ENCODE peak calls at places on chromosome 21, in seven cellular contexts. R is tibial artery, V is lower lobe of right lung, E is left ventricle myocardium inferior, G is psoas muscle, C is fibroblast of lung, M is HCT116. L is an unnamed sample.

GRCh38 chr21:15730484-15731242 is 881 bp downstream of the USP25 start:
- DNase-seq in R (no peak), V (no peak), E (no peak), G (no peak), C (no peak), M (no peak), L (no peak)

GRCh38 chr21:30227633-30228404 is 11.9 kb upstream of the CLDN8 start:
- DNase-seq in R (no peak), V (no peak), E (no peak), G (no peak), C (peak; percentile 82), M (no peak), L (no peak)

GRCh38 chr21:42975886-42976608 is 1.7 kb downstream of the PKNOX1 start:
- DNase-seq in R (no peak), V (no peak), E (no peak), G (no peak), C (no peak), M (no peak), L (no peak)

GRCh38 chr21:16046625-16047340 is 317.0 kb downstream of the USP25 start:
- DNase-seq in R (no peak), V (no peak), E (no peak), G (no peak), C (peak; percentile 54), M (no peak), L (no peak)

GRCh38 chr21:38166214-38166547 is 90.6 kb upstream of the KCNJ15 start:
- DNase-seq in R (no peak), V (no peak), E (no peak), G (no peak), C (no peak), M (no peak), L (no peak)

GRCh38 chr21:43609501-43610340 is 49.6 kb downstream of the HSF2BP start:
- DNase-seq in R (peak; percentile 72), V (no peak), E (no peak), G (no peak), C (peak; percentile 82), M (no peak), L (no peak)

GRCh38 chr21:25960423-25960822 is 210.1 kb downstream of the APP start:
- DNase-seq in R (no peak), V (no peak), E (no peak), G (no peak), C (no peak), M (no peak), L (no peak)

GRCh38 chr21:15744926-15745325 is 15.1 kb downstream of the USP25 start:
- DNase-seq in R (no peak), V (no peak), E (no peak), G (no peak), C (no peak), M (no peak), L (no peak)

GRCh38 chr21:26267389-26267788 is 96.8 kb upstream of the APP start:
- DNase-seq in R (no peak), V (no peak), E (no peak), G (no peak), C (no peak), M (no peak), L (no peak)

GRCh38 chr21:16194851-16195251 is 465.1 kb downstream of the USP25 start:
- DNase-seq in R (no peak), V (no peak), E (no peak), G (no peak), C (peak; percentile 55), M (no peak), L (no peak)

GRCh38 chr21:31741116-31741515 is 9.2 kb upstream of the SCAF4 start:
- DNase-seq in R (no peak), V (no peak), E (no peak), G (no peak), C (no peak), M (no peak), L (no peak)

GRCh38 chr21:39972471-39972870 is 105.2 kb downstream of the PCP4 start:
- DNase-seq in R (no peak), V (no peak), E (no peak), G (no peak), C (no peak), M (no peak), L (no peak)

GRCh38 chr21:25980710-25981109 is 189.9 kb downstream of the APP start:
- DNase-seq in R (no peak), V (no peak), E (no peak), G (no peak), C (peak; percentile 10), M (no peak), L (no peak)

DNA sequence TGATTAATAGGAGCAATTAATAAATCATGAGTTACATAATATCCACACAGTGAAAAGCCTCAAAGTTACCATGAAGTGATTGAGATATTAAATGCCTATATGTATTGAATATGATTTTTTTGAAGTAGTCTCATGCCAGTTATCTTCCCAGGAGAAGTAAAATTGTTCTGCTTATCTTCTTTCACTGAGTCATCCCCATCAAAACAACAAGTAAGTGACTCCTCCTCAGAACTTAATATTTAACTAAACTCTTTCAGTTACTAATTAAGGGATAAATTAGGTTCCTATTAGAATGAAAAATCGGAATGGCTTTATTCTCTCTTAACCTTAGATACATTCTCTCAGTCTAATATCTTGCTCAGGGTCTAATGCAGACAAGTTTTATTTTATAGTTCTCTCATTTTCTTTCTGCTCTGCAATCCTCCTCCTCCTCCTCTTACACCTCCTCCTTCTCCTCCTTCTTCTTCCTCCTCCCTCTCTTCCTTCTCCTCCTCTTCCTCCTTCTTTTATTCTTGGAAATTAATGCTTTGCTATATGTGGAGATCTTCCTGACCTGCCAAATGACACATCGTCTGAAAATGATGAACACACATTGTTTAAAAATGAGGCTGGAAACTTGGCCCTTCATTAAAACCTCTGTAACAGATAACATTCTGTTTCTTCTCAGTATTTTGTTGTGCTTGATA is 110.9 kb downstream of the RUNX1 start:
- DNase-seq in R (no peak), V (no peak), E (no peak), G (no peak), C (peak; percentile 86), M (no peak), L (no peak)
- H3K4me1 ChIP-seq in R (no peaks in the 10 kb centered on the region), V (peaks cover 20% of the 10 kb centered on the region), E (no peaks in the 10 kb centered on the region), G (no peaks in the 10 kb centered on the region), C (peaks cover 5% of the 10 kb centered on the region), M (no peaks in the 10 kb centered on the region), L (no peaks in the 10 kb centered on the region)

DNA sequence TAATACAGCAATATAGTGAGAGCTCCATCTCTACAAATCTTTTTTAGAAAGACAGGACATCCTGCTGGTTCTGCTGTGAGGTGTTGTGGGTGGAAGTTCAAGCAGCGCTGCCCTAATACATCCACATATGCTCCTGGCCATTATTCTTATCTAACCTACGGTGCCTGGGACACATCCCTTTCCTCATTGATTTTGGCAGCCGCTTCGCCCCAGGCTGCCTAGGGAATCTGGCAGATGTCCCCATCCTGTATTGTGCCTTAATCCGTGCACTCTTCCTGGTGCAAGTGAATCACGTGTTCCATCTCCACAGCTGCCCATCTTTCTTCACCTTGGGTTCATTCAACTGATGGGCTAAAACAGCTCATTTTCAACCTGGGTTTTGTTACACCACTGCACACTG is 3.1 kb upstream of the UBE2G2 start:
- DNase-seq in R (no peak), V (no peak), E (no peak), G (no peak), C (no peak), M (no peak), L (no peak)
- H3K36me3 ChIP-seq in R (peaks cover 42% of the 10 kb centered on the region), V (peaks cover 54% of the 10 kb centered on the region), E (peaks cover 50% of the 10 kb centered on the region), G (peaks cover 3% of the 10 kb centered on the region), C (peaks cover 19% of the 10 kb centered on the region), M (peaks cover 14% of the 10 kb centered on the region), L (peaks cover 4% of the 10 kb centered on the region)

GRCh38 chr21:41972511-41973205 is 18.8 kb upstream of the C2CD2 start:
- DNase-seq in R (no peak), V (no peak), E (no peak), G (no peak), C (no peak), M (no peak), L (no peak)
- H3K27ac ChIP-seq in R (no peak overlapping the region), V (no peak overlapping the region), E (no peak overlapping the region), G (no peak overlapping the region), C (no peak overlapping the region), M (no peak overlapping the region), L (no peak overlapping the region)

DNA sequence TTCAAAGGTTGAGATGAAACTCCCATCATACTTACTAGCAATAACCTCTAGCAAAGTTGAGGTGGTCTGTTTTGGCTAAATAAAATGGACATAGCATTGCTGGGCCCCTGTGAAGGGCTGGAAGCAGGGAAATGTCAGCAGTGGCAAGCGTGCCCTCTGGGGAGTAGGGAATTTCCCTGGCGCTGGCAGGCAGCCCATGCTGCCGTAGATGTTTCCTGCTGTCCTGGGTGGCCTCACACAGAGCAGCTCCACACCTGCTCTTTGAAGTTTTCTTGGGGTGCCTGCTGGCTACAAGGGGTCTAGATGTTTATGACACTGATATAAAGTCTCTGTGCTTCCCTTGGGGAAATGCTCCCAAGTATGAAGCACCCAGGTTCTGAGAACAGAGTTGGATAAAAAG is 30.2 kb downstream of the ADARB1 start:
- DNase-seq in R (peak; percentile 75), V (no peak), E (peak; percentile 57), G (no peak), C (no peak), M (no peak), L (no peak)
- H3K4me1 ChIP-seq in R (peaks cover 77% of the 10 kb centered on the region), V (peaks cover 42% of the 10 kb centered on the region), E (peaks cover 74% of the 10 kb centered on the region), G (peaks cover 59% of the 10 kb centered on the region), C (no peaks in the 10 kb centered on the region), M (peaks cover 25% of the 10 kb centered on the region), L (peaks cover 10% of the 10 kb centered on the region)

GRCh38 chr21:33245289-33245918 is 15.7 kb downstream of the IFNAR2 start:
- DNase-seq in R (no peak), V (no peak), E (no peak), G (no peak), C (no peak), M (no peak), L (no peak)
- H3K36me3 ChIP-seq in R (peaks cover 47% of the 10 kb centered on the region), V (peaks cover 74% of the 10 kb centered on the region), E (peaks cover 63% of the 10 kb centered on the region), G (no peaks in the 10 kb centered on the region), C (peaks cover 7% of the 10 kb centered on the region), M (peaks cover 20% of the 10 kb centered on the region), L (no peaks in the 10 kb centered on the region)

DNA sequence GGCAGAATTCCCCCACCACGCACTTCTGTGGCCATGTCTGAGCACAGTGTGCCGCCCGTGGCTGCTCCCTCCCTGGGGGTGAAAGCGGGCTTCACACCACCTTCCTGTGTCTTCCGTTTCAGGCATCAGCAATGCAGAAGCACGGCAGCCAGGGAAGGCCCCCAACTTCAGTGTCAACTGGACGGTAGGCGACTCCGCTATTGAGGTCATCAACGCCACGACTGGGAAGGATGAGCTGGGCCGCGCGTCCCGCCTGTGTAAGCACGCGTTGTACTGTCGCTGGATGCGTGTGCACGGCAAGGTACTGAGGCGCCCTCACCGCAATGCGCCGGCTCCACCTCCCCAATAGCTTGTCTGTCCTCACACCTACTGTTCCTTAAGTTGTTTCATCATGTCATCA is 67.0 kb downstream of the POFUT2 start:
- DNase-seq in R (no peak), V (no peak), E (no peak), G (no peak), C (no peak), M (no peak), L (no peak)
- H3K27ac ChIP-seq in R (peak overlapping the region; percentile 36), V (no peak overlapping the region), E (no peak overlapping the region), G (no peak overlapping the region), C (no peak overlapping the region), M (no peak overlapping the region), L (no peak overlapping the region)